ENCODE peak calls at places on chromosomes 11 and 22, in four cellular contexts. One of them, this sample, is unnamed.

GRCh38 chr22:19718255-19719054 is 4.2 kb downstream of the SEPTIN5 start:
- DNase-seq in RWPE1: no peak
- DNase-seq in neural progenitor cell: no peak
- DNase-seq in GM20000: peak; percentile 54
- DNase-seq in this sample: no peak

GRCh38 chr22:47295226-47295901 is 532.9 kb downstream of the TBC1D22A start:
- DNase-seq in RWPE1: no peak
- DNase-seq in neural progenitor cell: no peak
- DNase-seq in GM20000: no peak
- DNase-seq in this sample: no peak

GRCh38 chr11:60978546-60979380 is 7.3 kb downstream of the CD6 start:
- DNase-seq in RWPE1: peak; percentile 8
- DNase-seq in neural progenitor cell: no peak
- DNase-seq in GM20000: no peak
- DNase-seq in this sample: peak; percentile 92

GRCh38 chr11:122435540-122436187 is 219.9 kb upstream of the UBASH3B start:
- DNase-seq in RWPE1: no peak
- DNase-seq in neural progenitor cell: no peak
- DNase-seq in GM20000: no peak
- DNase-seq in this sample: no peak

GRCh38 chr11:106695506-106695905 is 322.8 kb downstream of the GUCY1A2 start:
- DNase-seq in RWPE1: peak; percentile 8
- DNase-seq in neural progenitor cell: no peak
- DNase-seq in GM20000: no peak
- DNase-seq in this sample: no peak

GRCh38 chr11:78350101-78350645 is 67.4 kb downstream of the GAB2 start:
- DNase-seq in RWPE1: no peak
- DNase-seq in neural progenitor cell: peak; percentile 76
- DNase-seq in GM20000: no peak
- DNase-seq in this sample: no peak

GRCh38 chr11:93719310-93719709 is 22.0 kb downstream of the TAF1D start:
- DNase-seq in RWPE1: no peak
- DNase-seq in neural progenitor cell: no peak
- DNase-seq in GM20000: no peak
- DNase-seq in this sample: no peak

GRCh38 chr11:4455439-4455838 is 6.3 kb downstream of the OR52K2 start:
- DNase-seq in RWPE1: no peak
- DNase-seq in neural progenitor cell: no peak
- DNase-seq in GM20000: no peak
- DNase-seq in this sample: no peak

GRCh38 chr22:47987885-47988515 is 1225.5 kb downstream of the TBC1D22A start:
- DNase-seq in RWPE1: no peak
- DNase-seq in neural progenitor cell: no peak
- DNase-seq in GM20000: no peak
- DNase-seq in this sample: no peak

GRCh38 chr11:16986434-16987204 is 27.6 kb downstream of the PLEKHA7 start:
- DNase-seq in RWPE1: no peak
- DNase-seq in neural progenitor cell: no peak
- DNase-seq in GM20000: peak; percentile 76
- DNase-seq in this sample: peak; percentile 84

GRCh38 chr11:70570693-70571395 is 172.5 kb downstream of the CTTN start:
- DNase-seq in RWPE1: no peak
- DNase-seq in neural progenitor cell: no peak
- DNase-seq in GM20000: no peak
- DNase-seq in this sample: no peak

GRCh38 chr11:12674936-12675696 is 895 bp downstream of the TEAD1 start:
- DNase-seq in RWPE1: no peak
- DNase-seq in neural progenitor cell: peak; percentile 63
- DNase-seq in GM20000: no peak
- DNase-seq in this sample: no peak

GRCh38 chr11:19552100-19552499 is 160.5 kb upstream of the NAV2 start:
- DNase-seq in RWPE1: no peak
- DNase-seq in neural progenitor cell: no peak
- DNase-seq in GM20000: no peak
- DNase-seq in this sample: no peak

GRCh38 chr22:17575151-17575550 is 11.9 kb downstream of the SLC25A18 start:
- DNase-seq in RWPE1: no peak
- DNase-seq in neural progenitor cell: no peak
- DNase-seq in GM20000: no peak
- DNase-seq in this sample: no peak

GRCh38 chr22:45553333-45554039 is 50.8 kb downstream of the FBLN1 start:
- DNase-seq in RWPE1: peak; percentile 78
- DNase-seq in neural progenitor cell: peak; percentile 90
- DNase-seq in GM20000: peak; percentile 76
- DNase-seq in this sample: peak; percentile 73

GRCh38 chr22:39474351-39474991 is 17.7 kb downstream of the MGAT3 start:
- DNase-seq in RWPE1: no peak
- DNase-seq in neural progenitor cell: no peak
- DNase-seq in GM20000: no peak
- DNase-seq in this sample: no peak

GRCh38 chr22:35330258-35330861 is 30.7 kb downstream of the TOM1 start:
- DNase-seq in RWPE1: peak; percentile 49
- DNase-seq in neural progenitor cell: no peak
- DNase-seq in GM20000: no peak
- DNase-seq in this sample: peak; percentile 72

GRCh38 chr11:98107736-98108135 is 913.0 kb upstream of the CNTN5 start:
- DNase-seq in RWPE1: no peak
- DNase-seq in neural progenitor cell: no peak
- DNase-seq in GM20000: no peak
- DNase-seq in this sample: no peak

GRCh38 chr22:44497218-44497903 is 672 bp downstream of the RTL6 start:
- DNase-seq in RWPE1: peak; percentile 8
- DNase-seq in neural progenitor cell: peak; percentile 40
- DNase-seq in GM20000: no peak
- DNase-seq in this sample: peak; percentile 20

GRCh38 chr11:126048198-126048597 is 14.5 kb downstream of the CDON start:
- DNase-seq in RWPE1: no peak
- DNase-seq in neural progenitor cell: no peak
- DNase-seq in GM20000: no peak
- DNase-seq in this sample: no peak

GRCh38 chr11:118084247-118084646 is 2.5 kb downstream of the SMIM35 start:
- DNase-seq in RWPE1: no peak
- DNase-seq in neural progenitor cell: no peak
- DNase-seq in GM20000: no peak
- DNase-seq in this sample: no peak

GRCh38 chr22:17920145-17920605 is 104.2 kb downstream of the MICAL3 start:
- DNase-seq in RWPE1: peak; percentile 58
- DNase-seq in neural progenitor cell: peak; percentile 59
- DNase-seq in GM20000: no peak
- DNase-seq in this sample: no peak

GRCh38 chr11:762421-763072 is 14.7 kb downstream of the GATD1 start:
- DNase-seq in RWPE1: peak; percentile 94
- DNase-seq in neural progenitor cell: no peak
- DNase-seq in GM20000: peak; percentile 34
- DNase-seq in this sample: peak; percentile 33

GRCh38 chr11:103806130-103806900 is 230.1 kb upstream of the DDI1 start:
- DNase-seq in RWPE1: no peak
- DNase-seq in neural progenitor cell: no peak
- DNase-seq in GM20000: no peak
- DNase-seq in this sample: no peak

GRCh38 chr11:124762077-124762623 is at the start of gene ESAM:
- DNase-seq in RWPE1: no peak
- DNase-seq in neural progenitor cell: peak; percentile 72
- DNase-seq in GM20000: peak; percentile 96
- DNase-seq in this sample: peak; percentile 72

GRCh38 chr11:130037058-130037457 is 32.6 kb upstream of the APLP2 start:
- DNase-seq in RWPE1: peak; percentile 85
- DNase-seq in neural progenitor cell: no peak
- DNase-seq in GM20000: no peak
- DNase-seq in this sample: no peak

GRCh38 chr11:133753150-133753549 is 92.2 kb downstream of the SPATA19 start:
- DNase-seq in RWPE1: no peak
- DNase-seq in neural progenitor cell: no peak
- DNase-seq in GM20000: no peak
- DNase-seq in this sample: no peak

GRCh38 chr11:121575250-121575962 is 122.6 kb upstream of the SORL1-AS1 start:
- DNase-seq in RWPE1: no peak
- DNase-seq in neural progenitor cell: no peak
- DNase-seq in GM20000: no peak
- DNase-seq in this sample: no peak

GRCh38 chr11:45373506-45373905 is 87.4 kb upstream of the SYT13 start:
- DNase-seq in RWPE1: no peak
- DNase-seq in neural progenitor cell: no peak
- DNase-seq in GM20000: no peak
- DNase-seq in this sample: no peak

GRCh38 chr22:44567846-44568493 is 69.9 kb upstream of the RTL6 start:
- DNase-seq in RWPE1: no peak
- DNase-seq in neural progenitor cell: no peak
- DNase-seq in GM20000: no peak
- DNase-seq in this sample: peak; percentile 63

DNA sequence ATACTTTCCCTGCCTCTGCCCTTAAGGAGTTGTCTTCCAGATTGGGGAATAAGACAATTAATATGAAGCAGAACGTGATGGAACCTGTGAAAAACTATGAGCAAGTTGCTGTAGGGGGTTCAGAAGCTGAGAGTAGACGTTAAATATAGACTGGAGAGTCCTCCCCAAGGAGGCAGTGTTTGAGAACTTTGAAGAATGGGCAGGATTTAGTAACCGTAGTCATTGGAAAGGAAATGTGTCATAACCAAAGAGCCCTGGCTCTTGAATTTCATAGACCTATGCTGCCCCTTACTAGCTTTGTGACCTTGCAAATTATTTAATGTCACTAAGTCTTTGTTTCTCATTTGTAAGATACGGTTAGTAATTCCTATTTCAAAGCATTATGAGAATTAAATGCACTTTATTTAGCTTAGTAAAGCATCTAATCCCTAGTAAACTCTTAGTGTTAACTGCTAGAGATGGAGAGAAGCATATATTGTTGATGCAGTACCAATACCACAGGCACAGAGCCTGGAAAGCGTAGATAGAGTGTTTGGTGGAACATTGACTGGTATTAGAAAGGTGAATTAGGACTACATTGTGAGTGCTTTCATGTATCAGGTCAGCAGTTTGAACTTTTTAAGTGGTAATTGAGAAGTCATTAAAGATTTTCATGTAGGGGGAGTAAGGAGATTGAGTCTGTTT is 54.1 kb downstream of the MCAM start:
- DNase-seq in RWPE1: no peak
- DNase-seq in neural progenitor cell: no peak
- DNase-seq in GM20000: peak; percentile 39
- DNase-seq in this sample: peak; percentile 15
- TF ChIP-seq CTCF in RWPE1: no peak
- TF ChIP-seq CTCF in neural progenitor cell: no peak
- TF ChIP-seq CTCF in GM20000: no peak
- TF ChIP-seq CTCF in this sample: peak; percentile 28

DNA sequence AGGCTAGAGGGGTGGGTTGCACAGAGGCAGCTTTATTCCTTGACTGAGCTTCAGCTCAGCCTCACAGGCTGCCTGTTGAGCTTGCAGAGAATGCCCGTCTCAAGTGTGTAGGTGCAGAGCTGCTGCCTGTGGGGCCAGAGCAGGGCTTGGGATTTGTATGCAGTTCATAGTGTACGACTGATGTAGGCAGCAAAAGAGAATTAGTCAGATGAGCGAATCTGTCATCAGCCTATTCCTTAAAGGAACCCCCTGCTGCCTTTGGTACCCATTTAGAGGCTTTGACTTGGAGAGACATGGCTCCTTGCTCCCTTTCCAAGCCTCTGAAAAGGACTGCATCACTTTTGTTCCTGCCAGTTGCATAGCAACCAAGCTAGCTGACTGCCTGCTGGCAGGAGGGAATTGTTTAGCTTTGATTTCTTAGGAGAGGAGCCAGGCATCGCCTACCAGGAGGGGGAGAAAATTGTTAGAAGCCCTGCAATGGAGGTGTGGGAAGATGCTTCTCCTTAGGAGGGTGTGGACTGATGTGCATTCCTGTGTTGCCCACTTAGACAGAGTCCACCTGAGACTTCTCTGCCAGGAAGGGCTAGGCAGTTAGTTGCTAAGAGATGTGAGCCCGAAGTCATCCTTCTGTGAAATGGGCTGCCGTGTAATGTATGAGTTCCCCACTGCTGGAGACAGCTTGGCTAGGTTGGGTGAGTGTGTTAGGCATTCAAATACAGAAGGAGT is 10.9 kb downstream of the ACO2 start:
- DNase-seq in RWPE1: no peak
- DNase-seq in neural progenitor cell: peak; percentile 93
- DNase-seq in GM20000: no peak
- DNase-seq in this sample: no peak
- TF ChIP-seq CTCF in RWPE1: no peak
- TF ChIP-seq CTCF in neural progenitor cell: peak; percentile 36
- TF ChIP-seq CTCF in GM20000: no peak
- TF ChIP-seq CTCF in this sample: no peak

GRCh38 chr11:87422566-87422965 is 384.8 kb downstream of the TMEM135 start:
- DNase-seq in RWPE1: peak; percentile 60
- DNase-seq in neural progenitor cell: no peak
- DNase-seq in GM20000: no peak
- DNase-seq in this sample: no peak
- TF ChIP-seq CTCF in RWPE1: no peak
- TF ChIP-seq CTCF in neural progenitor cell: no peak
- TF ChIP-seq CTCF in GM20000: no peak
- TF ChIP-seq CTCF in this sample: no peak

GRCh38 chr22:21015051-21016006 is at the start of gene P2RX6:
- DNase-seq in RWPE1: no peak
- DNase-seq in neural progenitor cell: no peak
- DNase-seq in GM20000: no peak
- DNase-seq in this sample: no peak

GRCh38 chr22:21013742-21014201 is 1.2 kb upstream of the P2RX6 start:
- DNase-seq in RWPE1: no peak
- DNase-seq in neural progenitor cell: no peak
- DNase-seq in GM20000: no peak
- DNase-seq in this sample: no peak

GRCh38 chr22:21016644-21017420 is 1.9 kb downstream of the P2RX6 start:
- DNase-seq in RWPE1: no peak
- DNase-seq in neural progenitor cell: no peak
- DNase-seq in GM20000: no peak
- DNase-seq in this sample: no peak

GRCh38 chr22:21012446-21013407 is 2.2 kb upstream of the P2RX6 start:
- DNase-seq in RWPE1: no peak
- DNase-seq in neural progenitor cell: no peak
- DNase-seq in GM20000: no peak
- DNase-seq in this sample: no peak

DNA sequence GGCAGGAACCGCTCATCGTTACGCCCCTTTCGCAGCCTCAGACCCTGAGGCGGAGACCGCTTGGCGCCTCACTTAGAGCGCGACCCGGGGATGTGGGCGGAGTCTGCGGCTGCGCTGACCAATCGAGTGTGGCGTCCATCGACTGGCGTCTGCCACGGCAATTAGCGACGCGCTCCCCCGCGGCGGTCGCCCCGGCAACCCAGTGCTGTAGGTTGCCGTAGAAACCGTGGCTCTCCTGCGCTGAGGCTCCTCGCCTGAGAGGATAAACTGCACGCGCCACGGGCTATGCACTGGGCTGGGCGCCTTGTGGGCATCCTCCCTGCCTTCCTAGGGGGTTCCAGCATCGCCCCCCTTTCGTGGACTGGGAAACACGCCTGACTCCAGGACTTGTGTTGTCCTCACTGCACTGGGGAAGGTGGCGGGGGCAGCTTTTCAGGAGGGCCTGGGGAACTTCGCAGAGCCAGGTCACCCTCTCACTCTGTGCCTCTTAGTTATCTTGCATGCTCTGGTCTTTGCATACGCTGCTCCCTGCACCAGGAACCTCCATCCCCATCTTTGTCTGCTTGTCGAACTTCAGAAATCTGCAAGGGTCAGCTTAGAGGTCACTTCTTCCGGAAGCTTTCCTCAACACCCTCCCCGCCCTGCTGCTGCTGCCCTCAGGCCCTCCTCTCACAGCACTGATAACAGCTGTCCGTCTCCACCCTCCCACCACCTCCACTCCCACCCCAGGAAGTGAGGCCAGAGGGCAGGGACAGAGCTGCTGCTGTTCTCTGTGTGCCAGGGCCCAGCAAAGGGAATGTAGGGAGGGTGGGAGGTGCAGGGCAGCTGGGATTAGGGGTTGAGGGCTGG is 539 bp upstream of the P2RX6 start:
- DNase-seq in RWPE1: peak; percentile 85
- DNase-seq in neural progenitor cell: peak; percentile 99
- DNase-seq in GM20000: peak; percentile 90
- DNase-seq in this sample: peak; percentile 94
- TF ChIP-seq CTCF in RWPE1: no peak
- TF ChIP-seq CTCF in neural progenitor cell: no peak
- TF ChIP-seq CTCF in GM20000: no peak
- TF ChIP-seq CTCF in this sample: no peak

This sample was measured in activated CD8-positive, alpha-beta T cell treated with anti-CD3 and anti-CD28 coated beads for 36 hours.